ENCODE peak calls at places on chromosome X, in four cellular contexts. J is upper lobe of left lung, W is OCI-LY7, I is left ventricle myocardium inferior. Q is an unnamed sample.

GRCh38 chrX:130788786-130789581 is 114.0 kb downstream of the ENOX2 start:
- DNase-seq in J (no peak), W (no peak), I (no peak), Q (no peak)

GRCh38 chrX:56802921-56803848 is 74.1 kb downstream of the NBDY start:
- DNase-seq in I (peak), W (no peak), J (no peak), Q (peak)

GRCh38 chrX:2264179-2265030 is 236.4 kb downstream of the DHRSX start:
- DNase-seq in W (peak), I (no peak), J (peak), Q (no peak)

GRCh38 chrX:22323541-22323940 is 50.8 kb downstream of the CBLL2 start:
- DNase-seq in J (no peak), I (no peak), W (no peak), Q (no peak)

GRCh38 chrX:139559383-139560042 is 29.0 kb downstream of the F9 start:
- DNase-seq in W (peak), I (no peak), J (no peak), Q (peak)

GRCh38 chrX:20271730-20272129 is 5.0 kb upstream of the RPS6KA3 start:
- DNase-seq in I (no peak), W (no peak), J (no peak), Q (no peak)

GRCh38 chrX:69152398-69152797 is 12.9 kb downstream of the PJA1 start:
- DNase-seq in I (no peak), W (no peak), J (no peak), Q (no peak)

GRCh38 chrX:645024-645376 is 14.4 kb downstream of the SHOX start:
- DNase-seq in W (no peak), I (no peak), J (no peak), Q (no peak)

GRCh38 chrX:63613531-63614028 is 171.4 kb downstream of the ARHGEF9 start:
- DNase-seq in J (no peak), I (no peak), W (no peak), Q (no peak)

GRCh38 chrX:81195712-81196111 is 6.0 kb downstream of the HMGN5 start:
- DNase-seq in I (peak), W (peak), J (no peak), Q (peak)

GRCh38 chrX:5163663-5164062 is 1065.0 kb downstream of the NLGN4X start:
- DNase-seq in I (no peak), J (no peak), W (peak), Q (no peak)
- TF ChIP-seq CTCF in I (no peak), J (no peak), W (no peak), Q (no peak)

GRCh38 chrX:42678133-42678532 is 99.8 kb downstream of the PPP1R2C start:
- DNase-seq in I (no peak), J (no peak), W (peak), Q (no peak)
- TF ChIP-seq CTCF in I (peak), J (no peak), W (peak), Q (peak)

GRCh38 chrX:119482497-119483480 is 14.5 kb downstream of the SLC25A5 start:
- DNase-seq in W (no peak), I (peak), J (peak), Q (peak)
- TF ChIP-seq CTCF in W (peak), I (peak), J (peak), Q (peak)

DNA sequence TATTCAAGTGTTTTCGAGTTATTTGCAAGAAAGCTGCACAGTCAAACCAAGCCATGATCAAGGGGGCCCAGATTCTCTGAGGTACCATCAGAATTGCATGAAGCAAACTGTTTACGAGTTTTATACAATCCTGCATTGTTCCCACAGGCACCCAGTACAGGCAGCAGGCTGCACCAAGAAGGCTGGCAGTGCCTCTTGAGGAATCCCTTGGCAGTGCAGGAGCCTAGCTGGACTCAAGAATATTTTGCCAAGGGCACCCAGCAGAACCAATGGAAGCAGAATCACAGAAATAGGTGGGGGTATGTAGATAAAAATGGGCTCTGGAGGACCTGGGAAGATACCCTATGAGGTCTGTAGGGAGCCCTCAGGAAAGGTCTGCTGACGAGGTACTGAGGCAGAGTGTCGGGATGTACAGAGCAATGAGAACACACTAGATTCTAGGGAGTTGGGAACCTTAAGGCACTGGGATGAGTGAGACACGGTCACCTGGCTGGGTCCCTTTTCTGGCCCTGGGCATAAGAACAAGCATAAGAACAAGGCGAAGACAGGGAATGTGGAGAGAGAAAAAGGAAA is 2.5 kb upstream of the PLP1 start:
- DNase-seq in I (no peak), W (peak), J (no peak), Q (no peak)
- TF ChIP-seq CTCF in I (peak), W (peak), J (no peak), Q (no peak)

DNA sequence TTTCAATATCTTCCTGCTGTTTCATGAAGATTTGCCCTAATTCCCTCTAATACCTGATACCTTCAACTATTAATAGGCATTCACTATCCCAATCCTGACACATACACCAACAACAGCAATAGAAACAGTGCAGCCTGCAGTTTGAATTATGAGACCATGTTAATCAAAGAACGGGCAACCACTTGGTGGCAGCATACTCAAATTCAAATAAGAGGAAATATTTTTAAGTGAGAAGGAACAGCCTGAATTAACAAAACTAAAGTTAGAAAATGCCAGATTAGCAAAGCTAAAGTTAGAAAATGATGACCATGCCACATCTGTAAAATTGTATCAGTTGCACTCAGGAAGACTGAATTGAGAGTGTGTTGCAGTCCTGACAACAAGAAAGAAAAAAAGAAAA is 204.9 kb downstream of the SMARCA1 start:
- DNase-seq in I (no peak), J (no peak), W (peak), Q (no peak)
- TF ChIP-seq CTCF in I (peak), J (no peak), W (peak), Q (peak)

DNA sequence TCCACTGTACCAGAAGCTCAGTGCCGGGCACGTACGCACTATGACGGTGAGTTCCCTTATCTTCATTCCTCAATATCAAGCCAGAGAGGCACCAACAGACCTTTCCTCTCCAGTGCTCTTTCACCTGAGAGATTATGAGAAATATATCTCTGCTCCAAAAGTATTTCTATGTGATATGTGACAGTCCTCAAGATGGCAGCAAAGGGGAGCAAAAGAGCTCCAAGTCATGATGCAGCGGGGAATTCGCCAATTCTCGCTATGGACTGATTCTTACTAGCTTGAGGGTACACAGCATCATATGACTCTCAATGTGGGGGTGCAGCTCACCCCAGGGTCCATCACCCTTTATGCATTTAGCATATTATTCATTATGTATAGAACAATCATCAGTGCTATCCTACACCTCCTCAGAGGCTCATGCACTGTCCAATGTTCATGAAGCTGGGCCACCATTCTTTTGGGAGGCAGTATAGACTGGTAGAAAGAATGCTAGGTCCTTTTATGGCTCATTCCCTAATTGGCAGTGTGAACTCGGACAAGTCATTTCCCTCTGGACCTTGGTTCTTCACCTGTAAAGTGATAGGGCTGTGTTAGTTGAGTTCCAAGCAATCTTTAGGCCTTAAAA is 12.8 kb upstream of the IQSEC2 start:
- DNase-seq in J (no peak), W (peak), I (no peak), Q (no peak)
- TF ChIP-seq CTCF in J (no peak), W (peak), I (peak), Q (no peak)

DNA sequence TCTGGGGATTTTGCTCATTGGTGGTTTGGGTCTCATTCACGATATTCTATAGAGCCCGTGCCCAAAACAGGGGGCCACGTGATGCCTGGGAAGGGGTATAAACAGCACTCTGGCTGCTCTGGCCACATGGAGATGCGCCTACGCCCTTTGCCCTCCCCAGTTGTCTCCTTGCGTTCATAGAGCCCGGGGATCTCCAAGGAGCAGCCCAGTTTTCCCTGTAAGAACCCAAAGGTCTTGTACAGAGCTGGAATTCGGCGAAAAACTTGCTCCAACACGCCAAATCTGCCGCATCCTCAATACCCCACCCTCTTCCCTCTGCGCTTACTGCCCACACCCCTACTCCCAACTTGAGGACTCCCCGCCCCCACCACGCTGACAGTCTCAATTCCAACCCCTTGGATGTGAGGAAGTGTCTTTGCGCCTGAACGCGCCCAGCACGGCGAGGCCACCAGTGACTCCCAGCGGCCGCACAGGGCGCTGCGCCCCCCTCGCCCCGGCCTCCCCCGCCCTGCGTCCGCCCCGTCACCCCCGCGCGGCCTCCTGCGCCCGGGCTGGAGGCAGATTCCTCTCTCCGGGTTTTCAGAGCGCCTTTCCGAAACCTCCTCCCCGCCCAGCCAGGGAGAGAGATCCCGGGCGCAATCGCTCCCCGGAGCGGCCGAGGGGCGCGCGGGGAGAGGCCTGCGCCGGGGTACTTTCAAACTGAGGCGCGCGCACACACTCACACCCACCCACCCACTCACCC is at the start of gene NHS:
- DNase-seq in J (peak), W (no peak), I (peak), Q (peak)
- TF ChIP-seq CTCF in J (peak), W (no peak), I (peak), Q (peak)

GRCh38 chrX:10813761-10814160 is 193.4 kb upstream of the MID1 start:
- DNase-seq in J (no peak), I (no peak), W (no peak), Q (no peak)

GRCh38 chrX:10811093-10811492 is 190.7 kb upstream of the MID1 start:
- DNase-seq in I (no peak), W (no peak), J (no peak), Q (no peak)
- TF ChIP-seq CTCF in I (no peak), W (no peak), J (no peak), Q (no peak)

DNA sequence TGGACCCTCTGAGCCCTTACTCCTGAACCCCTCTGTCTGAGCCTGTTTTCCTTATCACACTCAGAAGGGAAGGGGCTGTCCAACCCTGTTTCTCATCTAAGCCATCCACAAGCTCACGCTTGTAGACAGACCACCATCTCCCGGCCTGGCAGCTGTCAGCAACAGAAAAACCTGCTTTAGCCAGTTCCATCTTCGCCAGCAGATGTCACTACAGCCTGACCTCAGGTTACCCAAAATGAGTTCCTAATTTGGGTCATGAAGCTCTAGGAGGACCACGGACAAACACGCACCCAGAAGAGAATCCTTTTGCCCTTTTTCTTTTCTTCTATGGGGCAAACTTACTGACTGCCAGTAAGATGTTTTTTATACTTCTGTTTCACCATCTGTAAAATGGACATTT is 445.4 kb downstream of the BCOR start:
- DNase-seq in W (peak), J (no peak), I (no peak), Q (no peak)
- TF ChIP-seq CTCF in W (peak), J (no peak), I (peak), Q (peak)

Q was measured in progenitor cell of endocrine pancreas.